ENCODE peak calls at places on chromosome 14, in six cellular contexts. One of them, this sample, is unnamed. For H3K4me1, the result is how much of the 10 kb centered on the place peaks cover.

GRCh38 chr14:29350496-29350895 is 577.2 kb downstream of the PRKD1 start:
- DNase-seq in neural progenitor cell: no peak
- DNase-seq in IMR-90: no peak
- DNase-seq in body of pancreas: no peak
- DNase-seq in tibial artery: no peak
- DNase-seq in CD8-positive, alpha-beta T cell: no peak
- DNase-seq in this sample: no peak

GRCh38 chr14:58106446-58106845 is 45.6 kb downstream of the ARMH4 start:
- DNase-seq in neural progenitor cell: no peak
- DNase-seq in IMR-90: no peak
- DNase-seq in body of pancreas: no peak
- DNase-seq in tibial artery: no peak
- DNase-seq in CD8-positive, alpha-beta T cell: no peak
- DNase-seq in this sample: no peak

GRCh38 chr14:24312736-24313507 is 1.6 kb downstream of the LTB4R start:
- DNase-seq in neural progenitor cell: no peak
- DNase-seq in IMR-90: peak
- DNase-seq in body of pancreas: no peak
- DNase-seq in tibial artery: no peak
- DNase-seq in CD8-positive, alpha-beta T cell: peak
- DNase-seq in this sample: no peak

GRCh38 chr14:54220122-54220691 is 176.6 kb upstream of the CDKN3 start:
- DNase-seq in neural progenitor cell: peak
- DNase-seq in IMR-90: no peak
- DNase-seq in body of pancreas: no peak
- DNase-seq in tibial artery: no peak
- DNase-seq in CD8-positive, alpha-beta T cell: no peak
- DNase-seq in this sample: peak

GRCh38 chr14:65872536-65872935 is 460.0 kb downstream of the FUT8 start:
- DNase-seq in neural progenitor cell: no peak
- DNase-seq in IMR-90: no peak
- DNase-seq in body of pancreas: no peak
- DNase-seq in tibial artery: no peak
- DNase-seq in CD8-positive, alpha-beta T cell: no peak
- DNase-seq in this sample: no peak

GRCh38 chr14:69582207-69582606 is 7.5 kb upstream of the CCDC177 start:
- DNase-seq in neural progenitor cell: no peak
- DNase-seq in IMR-90: peak
- DNase-seq in body of pancreas: no peak
- DNase-seq in tibial artery: no peak
- DNase-seq in CD8-positive, alpha-beta T cell: no peak
- DNase-seq in this sample: no peak

GRCh38 chr14:59028476-59029202 is 159.8 kb upstream of the DAAM1 start:
- DNase-seq in neural progenitor cell: peak
- DNase-seq in IMR-90: peak
- DNase-seq in body of pancreas: peak
- DNase-seq in tibial artery: no peak
- DNase-seq in CD8-positive, alpha-beta T cell: no peak
- DNase-seq in this sample: peak

GRCh38 chr14:35221462-35221861 is 70.7 kb upstream of the PSMA6 start:
- DNase-seq in neural progenitor cell: no peak
- DNase-seq in IMR-90: peak
- DNase-seq in body of pancreas: no peak
- DNase-seq in tibial artery: no peak
- DNase-seq in CD8-positive, alpha-beta T cell: no peak
- DNase-seq in this sample: no peak

GRCh38 chr14:50766338-50766886 is 64.5 kb downstream of the NIN start:
- DNase-seq in neural progenitor cell: no peak
- DNase-seq in IMR-90: no peak
- DNase-seq in body of pancreas: no peak
- DNase-seq in tibial artery: no peak
- DNase-seq in CD8-positive, alpha-beta T cell: no peak
- DNase-seq in this sample: no peak

GRCh38 chr14:50768220-50768619 is 62.7 kb downstream of the NIN start:
- DNase-seq in neural progenitor cell: no peak
- DNase-seq in IMR-90: no peak
- DNase-seq in body of pancreas: no peak
- DNase-seq in tibial artery: no peak
- DNase-seq in CD8-positive, alpha-beta T cell: no peak
- DNase-seq in this sample: no peak

GRCh38 chr14:50770586-50770985 is 60.4 kb downstream of the NIN start:
- DNase-seq in neural progenitor cell: no peak
- DNase-seq in IMR-90: no peak
- DNase-seq in body of pancreas: no peak
- DNase-seq in tibial artery: no peak
- DNase-seq in CD8-positive, alpha-beta T cell: no peak
- DNase-seq in this sample: no peak

GRCh38 chr14:50769893-50770500 is 61.0 kb downstream of the NIN start:
- DNase-seq in neural progenitor cell: no peak
- DNase-seq in IMR-90: no peak
- DNase-seq in body of pancreas: peak
- DNase-seq in tibial artery: peak
- DNase-seq in CD8-positive, alpha-beta T cell: no peak
- DNase-seq in this sample: no peak

DNA sequence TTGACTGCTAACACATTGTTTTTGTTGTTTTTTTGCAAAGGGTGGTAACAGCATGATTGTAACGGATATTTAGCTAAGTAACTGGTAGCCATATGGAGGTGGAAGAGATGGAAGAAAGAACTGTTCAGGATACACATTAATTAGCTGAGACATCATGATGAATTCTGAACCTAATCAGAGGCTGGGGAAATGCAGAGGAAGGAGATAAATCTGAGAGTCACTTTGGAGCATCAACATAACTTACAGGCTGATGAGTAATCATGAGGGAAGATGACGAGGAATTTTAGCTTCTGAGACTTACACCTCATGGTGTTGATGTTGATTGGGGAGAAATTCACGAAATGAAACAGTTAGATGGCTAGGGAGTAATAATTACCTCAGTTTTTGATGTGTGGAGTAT is 62.3 kb downstream of the NIN start:
- DNase-seq in neural progenitor cell: no peak
- DNase-seq in IMR-90: peak
- DNase-seq in body of pancreas: no peak
- DNase-seq in tibial artery: no peak
- DNase-seq in CD8-positive, alpha-beta T cell: no peak
- DNase-seq in this sample: no peak
- H3K4me1 ChIP-seq in neural progenitor cell: under half
- H3K4me1 ChIP-seq in IMR-90: under half
- H3K4me1 ChIP-seq in body of pancreas: half or more
- H3K4me1 ChIP-seq in tibial artery: under half
- H3K4me1 ChIP-seq in CD8-positive, alpha-beta T cell: under half
- H3K4me1 ChIP-seq in this sample: under half

DNA sequence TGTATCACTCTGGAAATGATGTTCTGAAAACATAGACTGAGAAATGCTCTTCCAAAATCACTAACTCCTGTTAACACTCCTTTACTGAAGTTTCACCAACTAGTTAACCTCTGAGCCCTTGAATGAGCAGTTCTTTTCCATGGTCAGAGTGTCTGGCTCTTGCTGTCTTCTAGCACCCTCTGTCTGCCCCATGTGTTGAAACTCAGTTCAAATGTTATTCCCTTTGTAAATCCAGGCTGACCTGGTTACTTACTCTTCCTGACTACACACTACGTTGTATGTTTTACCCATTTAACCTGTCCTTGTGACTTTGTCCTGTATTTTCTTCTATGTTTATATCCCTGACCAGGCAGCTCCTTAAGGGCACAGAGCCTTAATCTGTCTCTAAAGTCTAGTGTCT is 388.9 kb upstream of the RPL10L start:
- DNase-seq in neural progenitor cell: peak
- DNase-seq in IMR-90: no peak
- DNase-seq in body of pancreas: no peak
- DNase-seq in tibial artery: no peak
- DNase-seq in CD8-positive, alpha-beta T cell: no peak
- DNase-seq in this sample: no peak
- TF ChIP-seq CTCF in neural progenitor cell: peak
- TF ChIP-seq CTCF in IMR-90: no peak
- TF ChIP-seq CTCF in body of pancreas: no peak
- TF ChIP-seq CTCF in tibial artery: no peak
- TF ChIP-seq CTCF in CD8-positive, alpha-beta T cell: no peak
- TF ChIP-seq CTCF in this sample: no peak

DNA sequence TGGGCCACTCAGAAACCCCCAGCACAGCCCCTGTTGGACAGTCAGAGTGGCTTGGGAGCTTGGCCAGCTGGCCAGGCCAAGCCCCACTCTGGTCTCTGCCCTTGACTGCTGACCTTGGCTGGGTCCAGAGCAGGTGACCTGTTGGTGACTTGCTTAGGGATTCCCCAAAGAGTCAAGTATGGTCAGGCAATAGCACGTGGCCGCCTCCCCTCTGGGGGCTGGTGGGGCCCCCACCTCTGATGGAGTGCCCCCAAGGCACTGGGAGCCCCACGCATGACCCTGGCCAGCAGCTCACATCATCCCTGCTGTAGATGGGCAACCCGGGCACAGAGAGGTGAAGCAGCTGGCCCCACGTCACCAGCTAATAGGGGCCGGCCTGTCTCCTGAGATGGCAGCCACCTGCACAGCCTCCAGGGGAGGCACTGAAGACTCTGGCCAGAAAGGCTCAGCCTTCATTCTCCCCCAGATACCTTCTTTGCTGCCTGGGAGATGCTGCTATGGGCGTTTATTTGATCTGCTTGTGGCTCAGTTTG is 1.8 kb downstream of the CCDC197 start:
- DNase-seq in neural progenitor cell: no peak
- DNase-seq in IMR-90: no peak
- DNase-seq in body of pancreas: no peak
- DNase-seq in tibial artery: no peak
- DNase-seq in CD8-positive, alpha-beta T cell: no peak
- DNase-seq in this sample: no peak
- H3K4me1 ChIP-seq in neural progenitor cell: under half
- H3K4me1 ChIP-seq in IMR-90: under half
- H3K4me1 ChIP-seq in body of pancreas: under half
- H3K4me1 ChIP-seq in tibial artery: under half
- H3K4me1 ChIP-seq in CD8-positive, alpha-beta T cell: under half
- H3K4me1 ChIP-seq in this sample: under half

GRCh38 chr14:60275932-60276331 is 26.9 kb downstream of the PPM1A start:
- DNase-seq in neural progenitor cell: no peak
- DNase-seq in IMR-90: no peak
- DNase-seq in body of pancreas: no peak
- DNase-seq in tibial artery: no peak
- DNase-seq in CD8-positive, alpha-beta T cell: no peak
- DNase-seq in this sample: no peak
- TF ChIP-seq CTCF in neural progenitor cell: no peak
- TF ChIP-seq CTCF in IMR-90: no peak
- TF ChIP-seq CTCF in body of pancreas: no peak
- TF ChIP-seq CTCF in tibial artery: no peak
- TF ChIP-seq CTCF in CD8-positive, alpha-beta T cell: no peak
- TF ChIP-seq CTCF in this sample: no peak

GRCh38 chr14:25803419-25804018 is 753.6 kb upstream of the STXBP6 start:
- DNase-seq in neural progenitor cell: no peak
- DNase-seq in IMR-90: no peak
- DNase-seq in body of pancreas: no peak
- DNase-seq in tibial artery: no peak
- DNase-seq in CD8-positive, alpha-beta T cell: no peak
- DNase-seq in this sample: no peak
- H3K4me1 ChIP-seq in neural progenitor cell: under half
- H3K4me1 ChIP-seq in IMR-90: under half
- H3K4me1 ChIP-seq in body of pancreas: under half
- H3K4me1 ChIP-seq in tibial artery: under half
- H3K4me1 ChIP-seq in CD8-positive, alpha-beta T cell: under half
- H3K4me1 ChIP-seq in this sample: under half

GRCh38 chr14:20683125-20683895 is 1.1 kb upstream of the RNASE4 start:
- DNase-seq in neural progenitor cell: peak
- DNase-seq in IMR-90: peak
- DNase-seq in body of pancreas: peak
- DNase-seq in tibial artery: peak
- DNase-seq in CD8-positive, alpha-beta T cell: peak
- DNase-seq in this sample: peak

GRCh38 chr14:20682435-20683124 is 1.8 kb upstream of the RNASE4 start:
- DNase-seq in neural progenitor cell: peak
- DNase-seq in IMR-90: peak
- DNase-seq in body of pancreas: peak
- DNase-seq in tibial artery: peak
- DNase-seq in CD8-positive, alpha-beta T cell: peak
- DNase-seq in this sample: peak

GRCh38 chr14:20684662-20685456 is 499 bp downstream of the RNASE4 start:
- DNase-seq in neural progenitor cell: peak
- DNase-seq in IMR-90: peak
- DNase-seq in body of pancreas: peak
- DNase-seq in tibial artery: peak
- DNase-seq in CD8-positive, alpha-beta T cell: no peak
- DNase-seq in this sample: peak

GRCh38 chr14:20682127-20682434 is 2.3 kb upstream of the RNASE4 start:
- DNase-seq in neural progenitor cell: no peak
- DNase-seq in IMR-90: no peak
- DNase-seq in body of pancreas: no peak
- DNase-seq in tibial artery: no peak
- DNase-seq in CD8-positive, alpha-beta T cell: no peak
- DNase-seq in this sample: no peak

DNA sequence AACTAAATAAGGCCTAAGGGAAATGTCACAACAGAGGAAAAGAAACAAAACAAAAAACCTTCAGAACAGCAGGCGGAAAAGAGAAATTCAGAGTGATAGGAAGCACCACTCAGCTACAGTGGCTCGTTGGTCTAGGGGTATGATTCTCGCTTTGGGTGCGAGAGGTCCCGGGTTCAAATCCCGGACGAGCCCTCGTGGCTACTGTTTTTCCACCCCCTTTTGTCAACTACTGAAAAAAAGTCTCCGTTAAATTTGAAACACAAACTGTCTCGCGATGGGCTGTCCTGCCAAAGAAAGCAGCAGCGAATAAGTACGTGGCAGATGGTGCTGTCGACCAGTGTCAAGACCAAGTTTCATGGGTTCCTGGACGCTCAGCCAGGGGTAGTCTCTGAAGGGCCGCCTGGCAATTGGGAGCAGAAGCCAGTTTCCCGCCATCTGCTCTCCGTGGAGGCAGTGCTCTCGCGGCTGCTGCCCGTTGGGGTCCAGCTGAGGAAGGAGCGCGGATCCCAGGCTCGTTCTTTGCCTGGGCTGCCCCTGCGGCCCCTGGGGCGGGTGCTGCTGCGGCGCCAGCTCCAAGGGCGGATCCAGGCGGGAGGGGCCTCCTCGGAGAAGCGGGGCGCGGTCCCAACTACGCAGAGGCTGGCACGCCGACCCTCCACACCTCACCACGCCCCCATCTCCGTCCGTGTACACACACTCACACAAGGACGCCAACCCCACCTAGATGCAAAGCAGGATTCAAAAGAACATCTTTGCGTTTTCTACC is at the start of gene RNASE4:
- DNase-seq in neural progenitor cell: peak
- DNase-seq in IMR-90: peak
- DNase-seq in body of pancreas: peak
- DNase-seq in tibial artery: peak
- DNase-seq in CD8-positive, alpha-beta T cell: peak
- DNase-seq in this sample: peak
- TF ChIP-seq CTCF in neural progenitor cell: no peak
- TF ChIP-seq CTCF in IMR-90: no peak
- TF ChIP-seq CTCF in body of pancreas: no peak
- TF ChIP-seq CTCF in tibial artery: no peak
- TF ChIP-seq CTCF in CD8-positive, alpha-beta T cell: no peak
- TF ChIP-seq CTCF in this sample: no peak

GRCh38 chr14:22485178-22485577 is 103.8 kb downstream of the DAD1 start:
- DNase-seq in neural progenitor cell: no peak
- DNase-seq in IMR-90: no peak
- DNase-seq in body of pancreas: no peak
- DNase-seq in tibial artery: no peak
- DNase-seq in CD8-positive, alpha-beta T cell: no peak
- DNase-seq in this sample: no peak
- H3K4me1 ChIP-seq in neural progenitor cell: under half
- H3K4me1 ChIP-seq in IMR-90: under half
- H3K4me1 ChIP-seq in body of pancreas: under half
- H3K4me1 ChIP-seq in tibial artery: under half
- H3K4me1 ChIP-seq in CD8-positive, alpha-beta T cell: under half
- H3K4me1 ChIP-seq in this sample: under half